ENCODE peak calls at places on chromosomes 6 and 20, in ten cellular contexts. F, G, N, D, T, Y, Q, L, P and M are unnamed samples.

GRCh38 chr6:152271681-152272464 is 365.3 kb downstream of the SYNE1 start:
- DNase-seq in F (no peak), G (no peak), N (peak; percentile 69), D (peak; percentile 79), T (no peak), Y (no peak), Q (peak; percentile 54), L (no peak), P (no peak), M (no peak)

GRCh38 chr6:166900130-166900708 is 56.1 kb downstream of the RNASET2 start:
- DNase-seq in F (no peak), G (no peak), N (no peak), D (no peak), T (no peak), Y (no peak), Q (no peak), L (no peak), P (no peak), M (no peak)

GRCh38 chr20:58598271-58599015 is 52.6 kb upstream of the STX16 start:
- DNase-seq in F (no peak), G (no peak), N (peak; percentile 64), D (peak; percentile 78), T (no peak), Y (no peak), Q (peak; percentile 58), L (no peak), P (no peak), M (no peak)

GRCh38 chr6:150272264-150272975 is 96.4 kb upstream of the IYD start:
- DNase-seq in F (no peak), G (no peak), N (no peak), D (no peak), T (no peak), Y (no peak), Q (no peak), L (no peak), P (no peak), M (no peak)

GRCh38 chr6:38164671-38165108 is 345.2 kb downstream of the ZFAND3 start:
- DNase-seq in F (no peak), G (no peak), N (no peak), D (no peak), T (no peak), Y (no peak), Q (no peak), L (no peak), P (no peak), M (no peak)

GRCh38 chr6:89970609-89971337 is 76.5 kb downstream of the GJA10 start:
- DNase-seq in F (no peak), G (no peak), N (no peak), D (peak; percentile 84), T (peak; percentile 58), Y (no peak), Q (peak; percentile 28), L (no peak), P (peak; percentile 26), M (no peak)

GRCh38 chr20:63456429-63457284 is 15.8 kb downstream of the KCNQ2 start:
- DNase-seq in F (no peak), G (no peak), N (peak; percentile 86), D (no peak), T (no peak), Y (no peak), Q (no peak), L (no peak), P (no peak), M (no peak)

GRCh38 chr6:63689421-63689820 is 53.8 kb downstream of the PHF3 start:
- DNase-seq in F (no peak), G (no peak), N (no peak), D (peak; percentile 11), T (no peak), Y (no peak), Q (no peak), L (no peak), P (no peak), M (no peak)

GRCh38 chr6:99993533-99994251 is at the start of gene MCHR2:
- DNase-seq in F (no peak), G (peak; percentile 45), N (no peak), D (peak; percentile 19), T (peak; percentile 76), Y (no peak), Q (no peak), L (no peak), P (no peak), M (peak; percentile 10)

GRCh38 chr6:6856538-6857523 is 250.9 kb upstream of the RREB1 start:
- DNase-seq in F (peak; percentile 87), G (peak; percentile 57), N (peak; percentile 83), D (peak; percentile 5), T (peak; percentile 78), Y (peak; percentile 88), Q (no peak), L (peak; percentile 83), P (peak; percentile 59), M (no peak)

GRCh38 chr6:169097336-169098052 is 156.2 kb downstream of the THBS2 start:
- DNase-seq in F (no peak), G (no peak), N (no peak), D (peak; percentile 92), T (no peak), Y (peak; percentile 10), Q (no peak), L (no peak), P (no peak), M (no peak)

GRCh38 chr6:169160855-169161560 is 92.6 kb downstream of the THBS2 start:
- DNase-seq in F (no peak), G (no peak), N (no peak), D (no peak), T (peak; percentile 23), Y (peak; percentile 25), Q (no peak), L (no peak), P (no peak), M (no peak)

GRCh38 chr20:1945134-1945618 is 48.7 kb downstream of the PDYN start:
- DNase-seq in F (peak; percentile 79), G (no peak), N (peak; percentile 63), D (peak; percentile 74), T (no peak), Y (peak; percentile 65), Q (peak; percentile 33), L (peak; percentile 82), P (peak; percentile 71), M (no peak)

GRCh38 chr6:79750806-79751205 is 119.7 kb downstream of the SH3BGRL2 start:
- DNase-seq in F (no peak), G (no peak), N (no peak), D (no peak), T (no peak), Y (no peak), Q (no peak), L (no peak), P (no peak), M (no peak)

GRCh38 chr6:25927721-25928359 is 2.7 kb downstream of the SLC17A2 start:
- DNase-seq in F (no peak), G (no peak), N (no peak), D (peak; percentile 34), T (no peak), Y (no peak), Q (no peak), L (no peak), P (peak; percentile 19), M (no peak)

DNA sequence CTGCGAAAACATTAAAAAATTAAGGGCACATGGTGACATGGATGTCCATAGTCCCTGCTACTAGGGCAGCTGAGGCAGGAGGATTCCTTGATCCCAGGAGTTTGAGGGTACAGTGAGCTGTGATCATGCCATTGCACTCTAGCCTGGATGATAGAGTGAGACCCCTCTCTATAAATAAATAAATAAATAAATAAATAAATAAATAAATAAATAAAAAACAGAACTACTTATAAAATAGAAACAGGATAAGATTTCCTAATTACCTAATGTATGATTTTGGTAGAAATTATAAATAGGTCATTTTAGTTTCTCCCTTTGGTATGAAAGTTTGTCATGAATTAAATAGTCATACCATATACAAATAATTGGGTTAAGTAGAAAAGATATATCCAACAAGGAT is 916.2 kb downstream of the GRIK2 start:
- DNase-seq in F (no peak), G (no peak), N (no peak), D (no peak), T (no peak), Y (no peak), Q (no peak), L (no peak), P (no peak), M (no peak)
- H3K9me3 ChIP-seq in F (peaks cover 21% of the 10 kb centered on the region), G (no peaks in the 10 kb centered on the region), N (peaks cover 5% of the 10 kb centered on the region), D (peaks cover 5% of the 10 kb centered on the region), T (peaks cover 5% of the 10 kb centered on the region), Y (peaks cover 8% of the 10 kb centered on the region), Q (no peaks in the 10 kb centered on the region), L (peaks cover 4% of the 10 kb centered on the region), P (no peaks in the 10 kb centered on the region), M (no peaks in the 10 kb centered on the region)

GRCh38 chr6:28090902-28091586 is 10.7 kb downstream of the ZNF165 start:
- DNase-seq in F (no peak), G (no peak), N (peak; percentile 45), D (peak; percentile 5), T (no peak), Y (no peak), Q (peak; percentile 42), L (no peak), P (no peak), M (no peak)

GRCh38 chr6:28089054-28089453 is 8.7 kb downstream of the ZNF165 start:
- DNase-seq in F (no peak), G (no peak), N (no peak), D (no peak), T (no peak), Y (no peak), Q (no peak), L (no peak), P (no peak), M (no peak)
- H3K9me3 ChIP-seq in F (peaks cover 30% of the 10 kb centered on the region), G (peaks cover 29% of the 10 kb centered on the region), N (peaks cover 13% of the 10 kb centered on the region), D (peaks cover 41% of the 10 kb centered on the region), T (peaks cover 33% of the 10 kb centered on the region), Y (peaks cover 5% of the 10 kb centered on the region), Q (no peaks in the 10 kb centered on the region), L (peaks cover 18% of the 10 kb centered on the region), P (no peaks in the 10 kb centered on the region), M (peaks cover 12% of the 10 kb centered on the region)

DNA sequence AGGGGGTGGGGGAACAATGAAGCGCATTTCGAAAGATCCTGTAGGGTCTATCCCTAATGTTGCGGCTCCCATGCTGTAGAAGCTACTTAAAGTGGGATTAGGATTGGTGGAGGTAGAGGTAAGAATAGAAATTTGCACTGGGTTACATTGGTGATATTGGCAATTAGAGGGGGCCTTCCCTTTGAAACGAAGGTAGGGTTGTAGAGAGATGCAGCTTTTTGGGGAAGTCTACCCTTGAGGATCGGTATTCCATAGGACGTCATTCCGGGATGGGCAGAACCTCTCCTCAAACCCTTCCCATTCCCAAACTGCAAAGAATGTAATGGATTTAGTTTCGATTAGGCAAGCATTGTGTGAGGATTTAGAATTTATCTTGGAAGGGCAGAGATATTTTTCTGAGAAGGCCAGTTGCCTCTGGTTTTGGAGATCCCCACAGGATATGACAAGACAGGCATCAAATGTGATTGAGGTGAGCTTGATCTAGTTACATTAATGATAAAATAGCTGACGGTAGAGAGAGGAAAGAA is 5.4 kb upstream of the ZNFX1 start:
- DNase-seq in F (no peak), G (no peak), N (no peak), D (no peak), T (peak; percentile 43), Y (no peak), Q (no peak), L (no peak), P (no peak), M (no peak)
- H3K9me3 ChIP-seq in F (peaks cover 50% of the 10 kb centered on the region), G (no peaks in the 10 kb centered on the region), N (peaks cover 52% of the 10 kb centered on the region), D (peaks cover 26% of the 10 kb centered on the region), T (peaks cover 56% of the 10 kb centered on the region), Y (peaks cover 35% of the 10 kb centered on the region), Q (peaks cover 4% of the 10 kb centered on the region), L (peaks cover 47% of the 10 kb centered on the region), P (no peaks in the 10 kb centered on the region), M (peaks cover 81% of the 10 kb centered on the region)

DNA sequence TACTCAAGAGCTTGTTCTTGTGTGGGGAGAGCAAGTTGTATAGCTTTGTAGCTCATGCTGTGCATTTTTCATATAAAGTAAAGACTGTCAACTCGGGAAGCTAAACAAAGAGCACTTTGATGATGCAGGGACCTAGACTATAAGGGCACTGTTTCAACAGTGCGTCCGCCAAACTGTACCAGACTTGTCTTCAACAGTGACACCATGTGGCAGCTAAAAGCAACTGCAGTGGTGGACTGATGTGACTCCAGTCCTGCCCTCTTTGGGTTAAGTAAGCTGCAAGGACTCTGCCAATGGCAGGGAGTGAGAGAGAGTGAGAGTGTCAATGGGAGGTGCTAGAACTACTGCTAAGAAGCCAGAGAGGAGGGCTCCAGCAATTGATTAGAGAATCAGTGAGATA is 48.1 kb upstream of the MC3R start:
- DNase-seq in F (no peak), G (no peak), N (no peak), D (no peak), T (no peak), Y (no peak), Q (no peak), L (no peak), P (no peak), M (no peak)
- H3K9me3 ChIP-seq in F (peaks cover 22% of the 10 kb centered on the region), G (peaks cover 76% of the 10 kb centered on the region), N (peaks cover 17% of the 10 kb centered on the region), D (peaks cover 22% of the 10 kb centered on the region), T (peaks cover 92% of the 10 kb centered on the region), Y (peaks cover 12% of the 10 kb centered on the region), Q (no peaks in the 10 kb centered on the region), L (peaks cover 15% of the 10 kb centered on the region), P (no peaks in the 10 kb centered on the region), M (no peaks in the 10 kb centered on the region)